ENCODE peak calls at places on chromosomes 16 and 17, in eight cellular contexts. E is neural progenitor cell, D is cardiac fibroblast, K is SK-N-SH, R is GM12878, M is HFFc6, V is fibroblast of lung, J is AG09319. U is an unnamed sample.

GRCh38 chr17:82399030-82399429 is 19.1 kb upstream of the HEXD start:
- DNase-seq in E (no peak), D (peak; percentile 19), K (peak; percentile 97), R (no peak), M (peak; percentile 52), V (peak; percentile 70), J (peak; percentile 91), U (no peak)

GRCh38 chr16:14957576-14958322 is 17.1 kb upstream of the PDXDC1 start:
- DNase-seq in E (no peak), D (no peak), K (no peak), R (no peak), M (no peak), V (no peak), J (no peak), U (no peak)

GRCh38 chr16:57752203-57752580 is 16.6 kb downstream of the KATNB1 start:
- DNase-seq in E (no peak), D (no peak), K (no peak), R (no peak), M (no peak), V (no peak), J (no peak), U (no peak)

GRCh38 chr17:81703747-81704654 is 834 bp downstream of the MRPL12 start:
- DNase-seq in E (no peak), D (no peak), K (no peak), R (no peak), M (no peak), V (no peak), J (no peak), U (no peak)

GRCh38 chr17:29107933-29108805 is 65.2 kb downstream of the PIPOX start:
- DNase-seq in E (no peak), D (no peak), K (peak; percentile 86), R (no peak), M (no peak), V (peak; percentile 12), J (no peak), U (no peak)

GRCh38 chr17:19738073-19738449 is 10.0 kb downstream of the ALDH3A1 start:
- DNase-seq in E (no peak), D (no peak), K (no peak), R (no peak), M (no peak), V (no peak), J (no peak), U (no peak)

GRCh38 chr17:29760279-29760721 is 137.6 kb upstream of the CORO6 start:
- DNase-seq in E (peak; percentile 40), D (peak; percentile 52), K (no peak), R (peak; percentile 85), M (peak; percentile 22), V (peak; percentile 34), J (no peak), U (peak; percentile 39)

GRCh38 chr16:82735696-82736095 is 108.9 kb downstream of the CDH13 start:
- DNase-seq in E (no peak), D (no peak), K (no peak), R (no peak), M (no peak), V (peak; percentile 13), J (no peak), U (no peak)

GRCh38 chr16:69880640-69881133 is 70.4 kb upstream of the CLEC18A start:
- DNase-seq in E (no peak), D (peak; percentile 65), K (no peak), R (no peak), M (peak; percentile 35), V (peak; percentile 21), J (peak; percentile 57), U (no peak)

GRCh38 chr16:63983401-63983800 is 1138.5 kb downstream of the CDH11 start:
- DNase-seq in E (no peak), D (no peak), K (no peak), R (no peak), M (no peak), V (no peak), J (no peak), U (no peak)

GRCh38 chr17:35540589-35541404 is 3.3 kb upstream of the SLFN12L start:
- DNase-seq in E (no peak), D (peak; percentile 68), K (no peak), R (no peak), M (peak; percentile 2), V (peak; percentile 59), J (no peak), U (no peak)

GRCh38 chr17:5537251-5537650 is 47.1 kb downstream of the NLRP1 start:
- DNase-seq in E (no peak), D (no peak), K (no peak), R (no peak), M (no peak), V (peak; percentile 25), J (no peak), U (no peak)

GRCh38 chr16:72561-73537 is at the start of gene RHBDF1:
- DNase-seq in E (peak; percentile 90), D (peak; percentile 58), K (peak; percentile 79), R (no peak), M (no peak), V (peak; percentile 55), J (no peak), U (peak; percentile 59)

GRCh38 chr17:50931003-50931878 is 65.1 kb upstream of the TOB1 start:
- DNase-seq in E (peak; percentile 95), D (peak; percentile 83), K (peak; percentile 95), R (no peak), M (peak; percentile 87), V (peak; percentile 85), J (peak; percentile 55), U (peak; percentile 57)

GRCh38 chr17:49987681-49988441 is 7.2 kb downstream of the DLX3 start:
- DNase-seq in E (peak; percentile 69), D (no peak), K (peak; percentile 74), R (no peak), M (peak; percentile 67), V (no peak), J (no peak), U (no peak)

GRCh38 chr17:34487616-34488015 is 91.8 kb upstream of the TMEM132E start:
- DNase-seq in E (peak; percentile 61), D (no peak), K (peak; percentile 57), R (no peak), M (no peak), V (no peak), J (no peak), U (no peak)

GRCh38 chr17:65345261-65346060 is 208.3 kb downstream of the RGS9 start:
- DNase-seq in E (no peak), D (peak; percentile 40), K (no peak), R (no peak), M (no peak), V (no peak), J (no peak), U (no peak)

GRCh38 chr17:82613283-82614094 is 34.8 kb downstream of the WDR45B start:
- DNase-seq in E (no peak), D (no peak), K (peak; percentile 83), R (no peak), M (no peak), V (no peak), J (no peak), U (no peak)

GRCh38 chr17:65495255-65496060 is 66.0 kb downstream of the AXIN2 start:
- DNase-seq in E (peak; percentile 88), D (no peak), K (no peak), R (no peak), M (no peak), V (no peak), J (no peak), U (no peak)

GRCh38 chr17:16243811-16244567 is 27.0 kb downstream of the PIGL start:
- DNase-seq in E (no peak), D (no peak), K (peak; percentile 16), R (no peak), M (no peak), V (no peak), J (no peak), U (no peak)

GRCh38 chr17:38604479-38605229 is 1.1 kb downstream of the SRCIN1 start:
- DNase-seq in E (peak; percentile 87), D (no peak), K (peak; percentile 69), R (no peak), M (no peak), V (no peak), J (no peak), U (peak; percentile 64)

GRCh38 chr17:69967910-69968411 is 107.1 kb upstream of the KCNJ16 start:
- DNase-seq in E (no peak), D (peak; percentile 71), K (no peak), R (no peak), M (peak; percentile 92), V (peak; percentile 83), J (peak; percentile 89), U (no peak)

GRCh38 chr16:57532251-57532625 is 4.1 kb downstream of the CCDC102A start:
- DNase-seq in E (no peak), D (no peak), K (peak; percentile 45), R (no peak), M (no peak), V (no peak), J (no peak), U (peak; percentile 8)

GRCh38 chr16:62978451-62978850 is 942.2 kb upstream of the CDH8 start:
- DNase-seq in E (no peak), D (no peak), K (no peak), R (no peak), M (no peak), V (no peak), J (no peak), U (no peak)

GRCh38 chr16:62977876-62978275 is 941.6 kb upstream of the CDH8 start:
- DNase-seq in E (no peak), D (no peak), K (no peak), R (no peak), M (no peak), V (no peak), J (no peak), U (no peak)
- TF ChIP-seq CTCF in E (no peak), D (no peak), K (no peak), R (no peak), M (no peak), V (no peak), J (no peak), U (no peak)

GRCh38 chr16:47612711-47613110 is 151.6 kb downstream of the PHKB start:
- DNase-seq in E (no peak), D (peak; percentile 21), K (no peak), R (no peak), M (no peak), V (peak; percentile 51), J (no peak), U (no peak)
- TF ChIP-seq CTCF in E (no peak), D (no peak), K (no peak), R (no peak), M (no peak), V (no peak), J (no peak), U (no peak)

GRCh38 chr16:85515319-85515745 is 97.8 kb upstream of the GSE1 start:
- DNase-seq in E (no peak), D (no peak), K (peak; percentile 82), R (no peak), M (no peak), V (no peak), J (no peak), U (no peak)
- TF ChIP-seq CTCF in E (no peak), D (no peak), K (no peak), R (no peak), M (no peak), V (no peak), J (no peak), U (no peak)

DNA sequence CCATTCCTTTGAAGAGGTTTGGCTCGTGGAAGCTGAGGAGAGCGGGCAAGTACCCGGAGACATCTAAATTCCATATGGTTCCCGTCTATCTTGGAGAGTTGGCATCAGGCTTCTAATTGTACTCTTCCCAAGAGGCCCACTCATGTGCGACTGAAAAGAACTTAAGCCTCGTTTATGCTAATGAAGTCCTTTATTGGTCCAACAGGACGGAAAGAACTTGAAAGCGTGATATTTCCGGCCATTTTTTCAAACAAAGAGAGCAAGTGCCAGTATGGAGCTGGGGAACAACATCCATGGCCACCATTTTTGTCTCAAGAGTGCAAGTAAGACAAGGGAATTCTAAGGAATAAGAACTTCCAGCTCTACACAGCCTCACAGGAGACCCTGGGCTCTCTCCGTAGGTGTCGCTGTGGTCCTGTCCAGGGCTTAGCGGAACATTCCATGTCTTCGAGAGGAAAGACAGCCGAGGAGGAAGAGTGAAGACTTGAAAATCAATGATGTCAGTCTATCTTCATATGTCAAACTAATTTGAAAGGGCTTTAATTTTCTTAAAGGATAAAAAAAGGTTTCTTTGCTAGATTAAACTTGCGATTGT is 566.0 kb upstream of the PSMD7 start:
- DNase-seq in E (no peak), D (no peak), K (no peak), R (no peak), M (no peak), V (no peak), J (no peak), U (no peak)
- TF ChIP-seq CTCF in E (no peak), D (no peak), K (no peak), R (no peak), M (no peak), V (no peak), J (no peak), U (no peak)